ENCODE peak calls at places on chromosome 11, in ten cellular contexts. One of them, this sample, is unnamed.

GRCh38 chr11:77819921-77820564 is 479 bp downstream of the RSF1 start:
- DNase-seq in H1: peak
- DNase-seq in HCT116: no peak
- DNase-seq in prostate gland: peak
- DNase-seq in sigmoid colon: peak
- DNase-seq in GM12878: no peak
- DNase-seq in spleen: no peak
- DNase-seq in transverse colon: peak
- DNase-seq in endothelial cell of umbilical vein: peak
- DNase-seq in stomach: peak
- DNase-seq in this sample: no peak

GRCh38 chr11:70739811-70740474 is 341.6 kb downstream of the CTTN start:
- DNase-seq in H1: no peak
- DNase-seq in HCT116: no peak
- DNase-seq in prostate gland: no peak
- DNase-seq in sigmoid colon: no peak
- DNase-seq in GM12878: no peak
- DNase-seq in spleen: no peak
- DNase-seq in transverse colon: no peak
- DNase-seq in endothelial cell of umbilical vein: no peak
- DNase-seq in stomach: no peak
- DNase-seq in this sample: no peak

GRCh38 chr11:37718431-37718999 is 1120.5 kb upstream of the RAG2 start:
- DNase-seq in H1: no peak
- DNase-seq in HCT116: no peak
- DNase-seq in prostate gland: no peak
- DNase-seq in sigmoid colon: no peak
- DNase-seq in GM12878: no peak
- DNase-seq in spleen: no peak
- DNase-seq in transverse colon: no peak
- DNase-seq in endothelial cell of umbilical vein: no peak
- DNase-seq in stomach: no peak
- DNase-seq in this sample: no peak

GRCh38 chr11:125373426-125374391 is 122.4 kb downstream of the FEZ1 start:
- DNase-seq in H1: no peak
- DNase-seq in HCT116: no peak
- DNase-seq in prostate gland: no peak
- DNase-seq in sigmoid colon: no peak
- DNase-seq in GM12878: peak
- DNase-seq in spleen: peak
- DNase-seq in transverse colon: no peak
- DNase-seq in endothelial cell of umbilical vein: no peak
- DNase-seq in stomach: no peak
- DNase-seq in this sample: no peak

GRCh38 chr11:47599821-47600377 is 5.7 kb upstream of the C1QTNF4 start:
- DNase-seq in H1: no peak
- DNase-seq in HCT116: no peak
- DNase-seq in prostate gland: no peak
- DNase-seq in sigmoid colon: peak
- DNase-seq in GM12878: no peak
- DNase-seq in spleen: no peak
- DNase-seq in transverse colon: no peak
- DNase-seq in endothelial cell of umbilical vein: no peak
- DNase-seq in stomach: no peak
- DNase-seq in this sample: no peak

GRCh38 chr11:105229257-105229656 is 89.7 kb upstream of the CARD18 start:
- DNase-seq in H1: no peak
- DNase-seq in HCT116: no peak
- DNase-seq in prostate gland: no peak
- DNase-seq in sigmoid colon: no peak
- DNase-seq in GM12878: no peak
- DNase-seq in spleen: no peak
- DNase-seq in transverse colon: no peak
- DNase-seq in endothelial cell of umbilical vein: no peak
- DNase-seq in stomach: no peak
- DNase-seq in this sample: no peak

GRCh38 chr11:95375881-95376280 is 144.9 kb upstream of the SESN3 start:
- DNase-seq in H1: no peak
- DNase-seq in HCT116: no peak
- DNase-seq in prostate gland: no peak
- DNase-seq in sigmoid colon: no peak
- DNase-seq in GM12878: no peak
- DNase-seq in spleen: no peak
- DNase-seq in transverse colon: no peak
- DNase-seq in endothelial cell of umbilical vein: no peak
- DNase-seq in stomach: no peak
- DNase-seq in this sample: no peak

GRCh38 chr11:78048561-78048960 is 15.1 kb upstream of the THRSP start:
- DNase-seq in H1: no peak
- DNase-seq in HCT116: no peak
- DNase-seq in prostate gland: no peak
- DNase-seq in sigmoid colon: no peak
- DNase-seq in GM12878: no peak
- DNase-seq in spleen: no peak
- DNase-seq in transverse colon: no peak
- DNase-seq in endothelial cell of umbilical vein: no peak
- DNase-seq in stomach: no peak
- DNase-seq in this sample: no peak

GRCh38 chr11:111731839-111732238 is 34.4 kb downstream of the PPP2R1B start:
- DNase-seq in H1: peak
- DNase-seq in HCT116: no peak
- DNase-seq in prostate gland: no peak
- DNase-seq in sigmoid colon: no peak
- DNase-seq in GM12878: no peak
- DNase-seq in spleen: peak
- DNase-seq in transverse colon: no peak
- DNase-seq in endothelial cell of umbilical vein: no peak
- DNase-seq in stomach: no peak
- DNase-seq in this sample: no peak

GRCh38 chr11:121895919-121896318 is 220.1 kb downstream of the BLID start:
- DNase-seq in H1: no peak
- DNase-seq in HCT116: no peak
- DNase-seq in prostate gland: no peak
- DNase-seq in sigmoid colon: no peak
- DNase-seq in GM12878: no peak
- DNase-seq in spleen: no peak
- DNase-seq in transverse colon: no peak
- DNase-seq in endothelial cell of umbilical vein: no peak
- DNase-seq in stomach: no peak
- DNase-seq in this sample: no peak
- H3K27ac ChIP-seq in H1: no peak
- H3K27ac ChIP-seq in HCT116: no peak
- H3K27ac ChIP-seq in prostate gland: no peak
- H3K27ac ChIP-seq in sigmoid colon: no peak
- H3K27ac ChIP-seq in GM12878: no peak
- H3K27ac ChIP-seq in spleen: no peak
- H3K27ac ChIP-seq in transverse colon: no peak
- H3K27ac ChIP-seq in endothelial cell of umbilical vein: no peak
- H3K27ac ChIP-seq in stomach: no peak
- H3K27ac ChIP-seq in this sample: no peak

GRCh38 chr11:33944693-33945424 is 53.0 kb upstream of the LMO2 start:
- DNase-seq in H1: no peak
- DNase-seq in HCT116: no peak
- DNase-seq in prostate gland: no peak
- DNase-seq in sigmoid colon: no peak
- DNase-seq in GM12878: no peak
- DNase-seq in spleen: no peak
- DNase-seq in transverse colon: no peak
- DNase-seq in endothelial cell of umbilical vein: no peak
- DNase-seq in stomach: no peak
- DNase-seq in this sample: no peak
- TF ChIP-seq POLR2AphosphoS5 in H1: no peak
- TF ChIP-seq POLR2AphosphoS5 in HCT116: no peak
- TF ChIP-seq POLR2AphosphoS5 in prostate gland: no peak
- TF ChIP-seq POLR2AphosphoS5 in sigmoid colon: no peak
- TF ChIP-seq POLR2AphosphoS5 in GM12878: no peak
- TF ChIP-seq POLR2AphosphoS5 in spleen: no peak
- TF ChIP-seq POLR2AphosphoS5 in transverse colon: no peak
- TF ChIP-seq POLR2AphosphoS5 in endothelial cell of umbilical vein: no peak
- TF ChIP-seq POLR2AphosphoS5 in stomach: no peak
- TF ChIP-seq POLR2AphosphoS5 in this sample: no peak

GRCh38 chr11:65540290-65541092 is 15.6 kb downstream of the SCYL1 start:
- DNase-seq in H1: peak
- DNase-seq in HCT116: peak
- DNase-seq in prostate gland: peak
- DNase-seq in sigmoid colon: peak
- DNase-seq in GM12878: peak
- DNase-seq in spleen: peak
- DNase-seq in transverse colon: peak
- DNase-seq in endothelial cell of umbilical vein: peak
- DNase-seq in stomach: peak
- DNase-seq in this sample: peak
- TF ChIP-seq POLR2A in H1: no peak
- TF ChIP-seq POLR2A in HCT116: no peak
- TF ChIP-seq POLR2A in prostate gland: peak
- TF ChIP-seq POLR2A in sigmoid colon: peak
- TF ChIP-seq POLR2A in GM12878: peak
- TF ChIP-seq POLR2A in spleen: no peak
- TF ChIP-seq POLR2A in transverse colon: no peak
- TF ChIP-seq POLR2A in endothelial cell of umbilical vein: no peak
- TF ChIP-seq POLR2A in stomach: no peak
- TF ChIP-seq POLR2A in this sample: no peak

DNA sequence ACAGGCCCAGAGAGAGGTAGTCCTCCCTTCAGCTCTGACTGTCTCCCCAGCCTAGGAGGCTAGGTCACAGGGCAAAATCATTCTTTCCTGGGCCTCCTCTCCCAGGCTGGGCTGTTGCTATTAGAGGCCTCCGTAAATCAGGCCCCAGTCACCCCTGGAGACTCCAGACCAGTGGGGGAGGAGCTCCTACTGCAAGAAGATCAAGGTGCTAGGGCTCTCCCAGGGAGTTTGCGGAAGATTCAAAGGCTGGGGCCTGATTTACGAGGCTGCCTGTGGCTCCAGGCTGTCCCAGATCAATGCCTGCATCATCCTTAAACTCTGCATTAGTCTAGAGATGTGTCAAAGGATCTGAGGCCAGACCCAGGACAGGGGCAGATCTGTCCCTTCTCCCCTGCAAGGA is 346.2 kb downstream of the TENM4 start:
- DNase-seq in H1: no peak
- DNase-seq in HCT116: no peak
- DNase-seq in prostate gland: no peak
- DNase-seq in sigmoid colon: no peak
- DNase-seq in GM12878: no peak
- DNase-seq in spleen: no peak
- DNase-seq in transverse colon: no peak
- DNase-seq in endothelial cell of umbilical vein: no peak
- DNase-seq in stomach: no peak
- DNase-seq in this sample: no peak
- H3K27ac ChIP-seq in H1: no peak
- H3K27ac ChIP-seq in HCT116: no peak
- H3K27ac ChIP-seq in prostate gland: no peak
- H3K27ac ChIP-seq in sigmoid colon: no peak
- H3K27ac ChIP-seq in GM12878: no peak
- H3K27ac ChIP-seq in spleen: no peak
- H3K27ac ChIP-seq in transverse colon: no peak
- H3K27ac ChIP-seq in endothelial cell of umbilical vein: no peak
- H3K27ac ChIP-seq in stomach: no peak
- H3K27ac ChIP-seq in this sample: no peak

DNA sequence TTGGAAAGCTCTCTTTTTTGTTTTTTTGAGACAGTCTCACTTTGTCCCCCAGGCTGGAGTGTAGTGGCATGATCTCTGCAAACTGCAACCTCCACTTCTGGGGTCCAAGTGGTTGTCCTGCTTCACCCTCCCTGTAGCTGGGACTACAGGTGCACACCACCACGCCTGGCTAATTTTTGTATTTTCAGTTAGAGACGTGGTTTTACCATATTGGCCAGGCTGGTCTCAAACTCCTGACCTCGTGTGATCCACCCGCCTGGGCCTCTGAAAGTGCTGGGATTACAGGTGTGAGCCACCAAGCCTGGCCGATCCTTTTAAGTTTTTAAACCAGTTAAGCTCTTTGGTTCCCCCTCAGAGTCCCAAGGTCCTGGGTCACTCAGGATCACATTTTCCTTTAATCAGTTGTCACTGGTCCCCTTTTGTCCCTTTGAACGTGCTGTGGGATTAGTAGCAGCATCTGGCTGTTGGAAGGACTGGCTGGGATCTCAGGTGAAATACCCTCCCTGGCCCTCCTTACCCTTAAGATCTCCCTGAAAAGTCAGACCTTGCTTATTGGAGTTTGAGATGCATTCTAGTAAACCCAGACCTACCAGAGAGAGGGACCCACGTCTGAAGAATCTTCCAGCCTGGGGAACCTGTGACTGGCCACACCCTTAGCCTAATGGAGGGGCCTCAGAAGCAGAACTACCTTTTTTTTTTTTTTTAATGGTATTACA is 8.1 kb downstream of the MALAT1 start:
- DNase-seq in H1: peak
- DNase-seq in HCT116: peak
- DNase-seq in prostate gland: peak
- DNase-seq in sigmoid colon: peak
- DNase-seq in GM12878: no peak
- DNase-seq in spleen: no peak
- DNase-seq in transverse colon: peak
- DNase-seq in endothelial cell of umbilical vein: peak
- DNase-seq in stomach: peak
- DNase-seq in this sample: peak
- TF ChIP-seq POLR2AphosphoS5 in H1: peak
- TF ChIP-seq POLR2AphosphoS5 in HCT116: peak
- TF ChIP-seq POLR2AphosphoS5 in prostate gland: peak
- TF ChIP-seq POLR2AphosphoS5 in sigmoid colon: peak
- TF ChIP-seq POLR2AphosphoS5 in GM12878: peak
- TF ChIP-seq POLR2AphosphoS5 in spleen: peak
- TF ChIP-seq POLR2AphosphoS5 in transverse colon: peak
- TF ChIP-seq POLR2AphosphoS5 in endothelial cell of umbilical vein: peak
- TF ChIP-seq POLR2AphosphoS5 in stomach: peak
- TF ChIP-seq POLR2AphosphoS5 in this sample: no peak

This sample was measured in suprapubic skin.